ENCODE peak calls at places on chromosome 13, in ten cellular contexts. P, A, B, X, F, Q, G, M, N and D are unnamed samples.
A peak's percentile ranks its signal among the peaks of the same experiment; 100 is the strongest.

GRCh38 chr13:104099750-104100149 is 1033.5 kb upstream of the SLC10A2 start:
- DNase-seq in P (no peak), A (no peak), B (no peak), X (no peak), F (no peak), Q (no peak), G (no peak), M (no peak), N (no peak), D (no peak)

GRCh38 chr13:43546260-43546659 is 240.5 kb downstream of the ENOX1 start:
- DNase-seq in P (no peak), A (peak; percentile 46), B (no peak), X (no peak), F (no peak), Q (no peak), G (no peak), M (no peak), N (no peak), D (no peak)

GRCh38 chr13:45073809-45074208 is 46.5 kb upstream of the GTF2F2 start:
- DNase-seq in P (no peak), A (no peak), B (no peak), X (no peak), F (no peak), Q (no peak), G (no peak), M (no peak), N (no peak), D (no peak)

GRCh38 chr13:94761407-94761806 is 49.1 kb upstream of the SOX21 start:
- DNase-seq in P (no peak), A (no peak), B (no peak), X (no peak), F (no peak), Q (peak; percentile 25), G (no peak), M (no peak), N (no peak), D (no peak)

GRCh38 chr13:41017744-41018582 is 1.2 kb downstream of the ELF1 start:
- DNase-seq in P (no peak), A (no peak), B (no peak), X (peak; percentile 19), F (no peak), Q (no peak), G (no peak), M (no peak), N (no peak), D (no peak)

GRCh38 chr13:73060251-73061160 is 1.7 kb downstream of the KLF5 start:
- DNase-seq in P (peak; percentile 50), A (peak; percentile 31), B (no peak), X (peak; percentile 67), F (no peak), Q (no peak), G (no peak), M (no peak), N (peak; percentile 53), D (no peak)

GRCh38 chr13:91574756-91575155 is 176.3 kb downstream of the GPC5 start:
- DNase-seq in P (no peak), A (no peak), B (no peak), X (no peak), F (no peak), Q (no peak), G (no peak), M (no peak), N (no peak), D (no peak)

GRCh38 chr13:95258619-95259194 is 42.5 kb downstream of the ABCC4 start:
- DNase-seq in P (no peak), A (no peak), B (peak; percentile 28), X (no peak), F (no peak), Q (no peak), G (no peak), M (no peak), N (no peak), D (no peak)

GRCh38 chr13:37011002-37011401 is 10.4 kb downstream of the EXOSC8 start:
- DNase-seq in P (no peak), A (no peak), B (no peak), X (no peak), F (no peak), Q (no peak), G (no peak), M (no peak), N (no peak), D (no peak)

GRCh38 chr13:66858163-66858562 is 372.0 kb downstream of the PCDH9 start:
- DNase-seq in P (no peak), A (no peak), B (no peak), X (no peak), F (no peak), Q (no peak), G (no peak), M (no peak), N (no peak), D (no peak)

GRCh38 chr13:71028884-71029283 is 838.1 kb downstream of the DACH1 start:
- DNase-seq in P (no peak), A (no peak), B (no peak), X (no peak), F (no peak), Q (no peak), G (no peak), M (no peak), N (no peak), D (no peak)

GRCh38 chr13:32940601-32941000 is 75.6 kb upstream of the KL start:
- DNase-seq in P (no peak), A (peak; percentile 21), B (no peak), X (no peak), F (no peak), Q (no peak), G (no peak), M (no peak), N (no peak), D (no peak)

GRCh38 chr13:43289458-43290255 is 266.3 kb downstream of the DNAJC15 start:
- DNase-seq in P (no peak), A (no peak), B (no peak), X (no peak), F (no peak), Q (no peak), G (no peak), M (no peak), N (no peak), D (no peak)

GRCh38 chr13:27678306-27679040 is 56.8 kb downstream of the POLR1D start:
- DNase-seq in P (no peak), A (no peak), B (no peak), X (peak; percentile 85), F (no peak), Q (no peak), G (no peak), M (no peak), N (no peak), D (no peak)

GRCh38 chr13:57624565-57625435 is 6.7 kb upstream of the PCDH17 start:
- DNase-seq in P (peak; percentile 10), A (peak; percentile 51), B (no peak), X (peak; percentile 34), F (no peak), Q (no peak), G (peak; percentile 47), M (peak; percentile 8), N (no peak), D (no peak)

GRCh38 chr13:108618233-108618632 is 11.2 kb upstream of the MYO16 start:
- DNase-seq in P (no peak), A (no peak), B (no peak), X (no peak), F (no peak), Q (no peak), G (no peak), M (no peak), N (no peak), D (no peak)

GRCh38 chr13:33649212-33649917 is 168.6 kb upstream of the RFC3 start:
- DNase-seq in P (no peak), A (no peak), B (no peak), X (no peak), F (no peak), Q (no peak), G (no peak), M (no peak), N (no peak), D (no peak)

GRCh38 chr13:110869805-110870706 is 44.8 kb downstream of the ANKRD10 start:
- DNase-seq in P (peak; percentile 99), A (peak; percentile 92), B (peak; percentile 90), X (peak; percentile 100), F (peak; percentile 60), Q (no peak), G (peak; percentile 78), M (peak; percentile 74), N (peak; percentile 99), D (peak; percentile 93)
- TF ChIP-seq CTCF in P (no peak), A (no peak), B (no peak), X (no peak), F (no peak), Q (no peak), G (peak; percentile 10), M (no peak), N (peak; percentile 9), D (peak; percentile 56)

GRCh38 chr13:62357887-62358645 is 942.4 kb upstream of the PCDH20 start:
- DNase-seq in P (peak; percentile 2), A (no peak), B (peak; percentile 6), X (no peak), F (no peak), Q (peak; percentile 39), G (no peak), M (no peak), N (no peak), D (no peak)
- TF ChIP-seq CTCF in P (peak; percentile 53), A (no peak), B (peak; percentile 36), X (peak; percentile 55), F (no peak), Q (peak; percentile 90), G (no peak), M (no peak), N (no peak), D (peak; percentile 76)

GRCh38 chr13:50805805-50806204 is 37.7 kb downstream of the DLEU7 start:
- DNase-seq in P (no peak), A (no peak), B (no peak), X (peak; percentile 8), F (no peak), Q (no peak), G (no peak), M (no peak), N (no peak), D (no peak)
- TF ChIP-seq CTCF in P (no peak), A (no peak), B (no peak), X (no peak), F (no peak), Q (no peak), G (no peak), M (no peak), N (peak; percentile 9), D (peak; percentile 57)

GRCh38 chr13:23949200-23949599 is 51.9 kb upstream of the C1QTNF9B start:
- DNase-seq in P (no peak), A (no peak), B (no peak), X (no peak), F (no peak), Q (no peak), G (no peak), M (no peak), N (no peak), D (no peak)

GRCh38 chr13:23949736-23950135 is 52.4 kb upstream of the C1QTNF9B start:
- DNase-seq in P (no peak), A (no peak), B (no peak), X (no peak), F (no peak), Q (no peak), G (no peak), M (no peak), N (no peak), D (no peak)

GRCh38 chr13:23952796-23953195 is 55.5 kb upstream of the C1QTNF9B start:
- DNase-seq in P (no peak), A (no peak), B (no peak), X (no peak), F (no peak), Q (no peak), G (no peak), M (no peak), N (no peak), D (no peak)

GRCh38 chr13:23947893-23948292 is 50.6 kb upstream of the C1QTNF9B start:
- DNase-seq in P (no peak), A (no peak), B (no peak), X (no peak), F (no peak), Q (no peak), G (no peak), M (no peak), N (no peak), D (no peak)

GRCh38 chr13:23950736-23951510 is 53.6 kb upstream of the C1QTNF9B start:
- DNase-seq in P (no peak), A (no peak), B (no peak), X (no peak), F (no peak), Q (no peak), G (no peak), M (no peak), N (no peak), D (no peak)
- TF ChIP-seq CTCF in P (no peak), A (no peak), B (no peak), X (no peak), F (no peak), Q (no peak), G (no peak), M (no peak), N (no peak), D (peak; percentile 21)